ENCODE peak calls at places on chromosomes 16 and 17, in ten cellular contexts. One of them, this sample, is unnamed.

GRCh38 chr17:73292031-73292531 is 19.7 kb downstream of the CDC42EP4 start:
- DNase-seq in NB4: peak; percentile 55
- DNase-seq in choroid plexus epithelial cell: peak; percentile 75
- DNase-seq in astrocyte of the cerebellum: no peak
- DNase-seq in AG04450: no peak
- DNase-seq in colonic mucosa: no peak
- DNase-seq in foreskin fibroblast: peak; percentile 87
- DNase-seq in pancreas: peak; percentile 39
- DNase-seq in astrocyte of the spinal cord: peak; percentile 82
- DNase-seq in ovary: no peak
- DNase-seq in this sample: no peak

GRCh38 chr16:89048087-89048729 is 45.4 kb upstream of the ACSF3 start:
- DNase-seq in foreskin fibroblast: no peak
- DNase-seq in astrocyte of the spinal cord: no peak
- DNase-seq in colonic mucosa: no peak
- DNase-seq in ovary: no peak
- DNase-seq in AG04450: no peak
- DNase-seq in choroid plexus epithelial cell: no peak
- DNase-seq in NB4: no peak
- DNase-seq in pancreas: no peak
- DNase-seq in astrocyte of the cerebellum: no peak
- DNase-seq in this sample: no peak

GRCh38 chr16:50204426-50205108 is 51.5 kb downstream of the TENT4B start:
- DNase-seq in astrocyte of the spinal cord: no peak
- DNase-seq in colonic mucosa: no peak
- DNase-seq in ovary: no peak
- DNase-seq in foreskin fibroblast: no peak
- DNase-seq in pancreas: no peak
- DNase-seq in NB4: no peak
- DNase-seq in astrocyte of the cerebellum: no peak
- DNase-seq in choroid plexus epithelial cell: peak; percentile 12
- DNase-seq in AG04450: no peak
- DNase-seq in this sample: no peak

GRCh38 chr17:45096141-45096540 is 35.0 kb downstream of the NMT1 start:
- DNase-seq in choroid plexus epithelial cell: peak; percentile 58
- DNase-seq in colonic mucosa: no peak
- DNase-seq in NB4: peak; percentile 62
- DNase-seq in astrocyte of the spinal cord: peak; percentile 35
- DNase-seq in ovary: no peak
- DNase-seq in astrocyte of the cerebellum: no peak
- DNase-seq in pancreas: no peak
- DNase-seq in AG04450: no peak
- DNase-seq in foreskin fibroblast: peak; percentile 33
- DNase-seq in this sample: no peak

GRCh38 chr16:53949716-53950410 is 245.9 kb downstream of the FTO start:
- DNase-seq in astrocyte of the spinal cord: no peak
- DNase-seq in colonic mucosa: no peak
- DNase-seq in choroid plexus epithelial cell: peak; percentile 14
- DNase-seq in NB4: no peak
- DNase-seq in AG04450: no peak
- DNase-seq in astrocyte of the cerebellum: no peak
- DNase-seq in pancreas: no peak
- DNase-seq in foreskin fibroblast: no peak
- DNase-seq in ovary: no peak
- DNase-seq in this sample: no peak

GRCh38 chr16:71537643-71538042 is 11.4 kb downstream of the CHST4 start:
- DNase-seq in ovary: no peak
- DNase-seq in astrocyte of the spinal cord: peak; percentile 25
- DNase-seq in pancreas: peak; percentile 64
- DNase-seq in colonic mucosa: peak; percentile 44
- DNase-seq in NB4: peak; percentile 68
- DNase-seq in astrocyte of the cerebellum: peak; percentile 31
- DNase-seq in choroid plexus epithelial cell: peak; percentile 77
- DNase-seq in AG04450: peak; percentile 8
- DNase-seq in foreskin fibroblast: peak; percentile 21
- DNase-seq in this sample: no peak

GRCh38 chr17:39244016-39244599 is 18.4 kb upstream of the STAC2 start:
- DNase-seq in ovary: no peak
- DNase-seq in astrocyte of the cerebellum: no peak
- DNase-seq in choroid plexus epithelial cell: peak; percentile 18
- DNase-seq in foreskin fibroblast: no peak
- DNase-seq in pancreas: no peak
- DNase-seq in astrocyte of the spinal cord: no peak
- DNase-seq in colonic mucosa: no peak
- DNase-seq in NB4: peak; percentile 100
- DNase-seq in AG04450: no peak
- DNase-seq in this sample: no peak

GRCh38 chr16:578870-579405 is 9.2 kb downstream of the PIGQ start:
- DNase-seq in pancreas: peak; percentile 82
- DNase-seq in foreskin fibroblast: peak; percentile 45
- DNase-seq in colonic mucosa: peak; percentile 74
- DNase-seq in NB4: peak; percentile 84
- DNase-seq in choroid plexus epithelial cell: peak; percentile 85
- DNase-seq in AG04450: no peak
- DNase-seq in astrocyte of the spinal cord: peak; percentile 71
- DNase-seq in ovary: peak; percentile 77
- DNase-seq in astrocyte of the cerebellum: no peak
- DNase-seq in this sample: no peak

GRCh38 chr17:32875904-32876413 is 965 bp downstream of the MYO1D start:
- DNase-seq in astrocyte of the cerebellum: no peak
- DNase-seq in choroid plexus epithelial cell: peak; percentile 42
- DNase-seq in foreskin fibroblast: no peak
- DNase-seq in pancreas: no peak
- DNase-seq in colonic mucosa: no peak
- DNase-seq in NB4: no peak
- DNase-seq in astrocyte of the spinal cord: peak; percentile 16
- DNase-seq in ovary: no peak
- DNase-seq in AG04450: no peak
- DNase-seq in this sample: no peak

GRCh38 chr17:32876414-32877163 is at the start of gene MYO1D:
- DNase-seq in ovary: peak; percentile 74
- DNase-seq in foreskin fibroblast: no peak
- DNase-seq in AG04450: no peak
- DNase-seq in astrocyte of the spinal cord: no peak
- DNase-seq in NB4: no peak
- DNase-seq in pancreas: peak; percentile 78
- DNase-seq in astrocyte of the cerebellum: no peak
- DNase-seq in choroid plexus epithelial cell: peak; percentile 3
- DNase-seq in colonic mucosa: peak; percentile 92
- DNase-seq in this sample: no peak

GRCh38 chr17:32879143-32879542 is 2.2 kb upstream of the MYO1D start:
- DNase-seq in astrocyte of the spinal cord: no peak
- DNase-seq in AG04450: no peak
- DNase-seq in ovary: no peak
- DNase-seq in foreskin fibroblast: no peak
- DNase-seq in colonic mucosa: no peak
- DNase-seq in pancreas: no peak
- DNase-seq in choroid plexus epithelial cell: no peak
- DNase-seq in astrocyte of the cerebellum: no peak
- DNase-seq in NB4: no peak
- DNase-seq in this sample: no peak

GRCh38 chr17:32878211-32878610 is 1.3 kb upstream of the MYO1D start:
- DNase-seq in NB4: no peak
- DNase-seq in astrocyte of the cerebellum: no peak
- DNase-seq in ovary: no peak
- DNase-seq in colonic mucosa: no peak
- DNase-seq in astrocyte of the spinal cord: peak; percentile 10
- DNase-seq in AG04450: no peak
- DNase-seq in choroid plexus epithelial cell: peak; percentile 33
- DNase-seq in foreskin fibroblast: peak; percentile 70
- DNase-seq in pancreas: peak; percentile 44
- DNase-seq in this sample: peak; percentile 42

DNA sequence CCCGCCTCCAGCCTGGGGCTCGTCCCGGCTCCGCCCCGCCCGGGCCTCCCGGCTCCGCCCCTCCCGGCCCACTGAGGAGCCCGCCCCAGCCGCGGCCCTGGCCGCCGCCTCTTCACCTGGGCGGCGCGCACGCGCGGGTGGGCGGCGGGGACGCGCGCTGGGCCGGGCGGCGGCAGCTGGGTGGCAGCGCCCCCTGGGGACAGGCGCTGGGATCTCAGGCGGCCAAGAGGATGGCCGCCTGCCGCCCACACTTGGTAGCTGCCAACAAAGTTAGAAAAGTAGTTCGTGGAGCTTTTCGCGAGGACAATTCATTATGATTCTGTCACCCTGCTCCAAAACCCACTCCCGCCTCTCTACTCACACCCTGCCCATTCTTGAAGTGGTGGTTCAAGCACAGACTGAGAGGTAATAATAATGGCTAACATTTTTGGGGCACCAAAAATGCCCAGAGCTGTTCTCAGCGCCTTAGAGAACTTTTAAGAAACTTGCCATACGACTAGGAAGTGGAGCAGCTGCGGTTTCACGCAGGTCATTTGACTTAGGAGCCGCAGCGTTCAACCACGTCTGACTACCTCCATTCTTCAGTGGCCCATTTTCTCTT is 340 bp upstream of the MYO1D start:
- DNase-seq in astrocyte of the spinal cord: peak; percentile 76
- DNase-seq in foreskin fibroblast: peak; percentile 86
- DNase-seq in NB4: peak; percentile 85
- DNase-seq in colonic mucosa: peak; percentile 93
- DNase-seq in ovary: peak; percentile 96
- DNase-seq in AG04450: peak; percentile 23
- DNase-seq in choroid plexus epithelial cell: peak; percentile 86
- DNase-seq in pancreas: peak; percentile 96
- DNase-seq in astrocyte of the cerebellum: peak; percentile 48
- DNase-seq in this sample: peak; percentile 36
- H3K4me3 ChIP-seq in astrocyte of the spinal cord: peak overlapping the region; percentile 51
- H3K4me3 ChIP-seq in foreskin fibroblast: peak overlapping the region; percentile 77
- H3K4me3 ChIP-seq in NB4: peak overlapping the region; percentile 65
- H3K4me3 ChIP-seq in colonic mucosa: peak overlapping the region; percentile 80
- H3K4me3 ChIP-seq in ovary: peak overlapping the region; percentile 88
- H3K4me3 ChIP-seq in AG04450: peak overlapping the region; percentile 64
- H3K4me3 ChIP-seq in choroid plexus epithelial cell: peak overlapping the region; percentile 69
- H3K4me3 ChIP-seq in pancreas: peak overlapping the region; percentile 87
- H3K4me3 ChIP-seq in astrocyte of the cerebellum: peak overlapping the region; percentile 59
- H3K4me3 ChIP-seq in this sample: peak overlapping the region; percentile 71

GRCh38 chr17:12089809-12090384 is 69.2 kb downstream of the MAP2K4 start:
- DNase-seq in colonic mucosa: no peak
- DNase-seq in choroid plexus epithelial cell: peak; percentile 72
- DNase-seq in AG04450: peak; percentile 30
- DNase-seq in astrocyte of the spinal cord: peak; percentile 65
- DNase-seq in foreskin fibroblast: peak; percentile 48
- DNase-seq in NB4: peak; percentile 3
- DNase-seq in ovary: no peak
- DNase-seq in astrocyte of the cerebellum: no peak
- DNase-seq in pancreas: no peak
- DNase-seq in this sample: peak; percentile 56
- H3K4me3 ChIP-seq in colonic mucosa: no peak overlapping the region
- H3K4me3 ChIP-seq in choroid plexus epithelial cell: no peak overlapping the region
- H3K4me3 ChIP-seq in AG04450: no peak overlapping the region
- H3K4me3 ChIP-seq in astrocyte of the spinal cord: no peak overlapping the region
- H3K4me3 ChIP-seq in foreskin fibroblast: no peak overlapping the region
- H3K4me3 ChIP-seq in NB4: no peak overlapping the region
- H3K4me3 ChIP-seq in ovary: no peak overlapping the region
- H3K4me3 ChIP-seq in astrocyte of the cerebellum: no peak overlapping the region
- H3K4me3 ChIP-seq in pancreas: no peak overlapping the region
- H3K4me3 ChIP-seq in this sample: no peak overlapping the region

GRCh38 chr17:6496636-6497441 is 52.6 kb downstream of the PIMREG start:
- DNase-seq in choroid plexus epithelial cell: no peak
- DNase-seq in colonic mucosa: no peak
- DNase-seq in foreskin fibroblast: no peak
- DNase-seq in pancreas: no peak
- DNase-seq in ovary: peak; percentile 37
- DNase-seq in NB4: peak; percentile 35
- DNase-seq in astrocyte of the spinal cord: no peak
- DNase-seq in AG04450: no peak
- DNase-seq in astrocyte of the cerebellum: no peak
- DNase-seq in this sample: no peak
- H3K4me3 ChIP-seq in choroid plexus epithelial cell: no peak overlapping the region
- H3K4me3 ChIP-seq in colonic mucosa: no peak overlapping the region
- H3K4me3 ChIP-seq in foreskin fibroblast: no peak overlapping the region
- H3K4me3 ChIP-seq in pancreas: no peak overlapping the region
- H3K4me3 ChIP-seq in ovary: no peak overlapping the region
- H3K4me3 ChIP-seq in NB4: no peak overlapping the region
- H3K4me3 ChIP-seq in astrocyte of the spinal cord: no peak overlapping the region
- H3K4me3 ChIP-seq in AG04450: no peak overlapping the region
- H3K4me3 ChIP-seq in astrocyte of the cerebellum: no peak overlapping the region
- H3K4me3 ChIP-seq in this sample: no peak overlapping the region

GRCh38 chr17:3968017-3968416 is 3.8 kb upstream of the ATP2A3 start:
- DNase-seq in pancreas: no peak
- DNase-seq in astrocyte of the spinal cord: no peak
- DNase-seq in choroid plexus epithelial cell: no peak
- DNase-seq in ovary: no peak
- DNase-seq in colonic mucosa: no peak
- DNase-seq in astrocyte of the cerebellum: no peak
- DNase-seq in foreskin fibroblast: no peak
- DNase-seq in AG04450: no peak
- DNase-seq in NB4: no peak
- DNase-seq in this sample: no peak

GRCh38 chr17:3963214-3964201 is 729 bp downstream of the ATP2A3 start:
- DNase-seq in foreskin fibroblast: no peak
- DNase-seq in AG04450: no peak
- DNase-seq in colonic mucosa: peak; percentile 64
- DNase-seq in astrocyte of the spinal cord: no peak
- DNase-seq in NB4: peak; percentile 93
- DNase-seq in astrocyte of the cerebellum: no peak
- DNase-seq in choroid plexus epithelial cell: no peak
- DNase-seq in ovary: no peak
- DNase-seq in pancreas: peak; percentile 31
- DNase-seq in this sample: no peak

GRCh38 chr17:3964203-3965122 is at the start of gene ATP2A3:
- DNase-seq in astrocyte of the cerebellum: no peak
- DNase-seq in AG04450: no peak
- DNase-seq in NB4: peak; percentile 72
- DNase-seq in colonic mucosa: peak; percentile 84
- DNase-seq in astrocyte of the spinal cord: no peak
- DNase-seq in ovary: no peak
- DNase-seq in pancreas: peak; percentile 36
- DNase-seq in foreskin fibroblast: no peak
- DNase-seq in choroid plexus epithelial cell: peak; percentile 13
- DNase-seq in this sample: no peak

GRCh38 chr17:3966720-3967363 is 2.6 kb upstream of the ATP2A3 start:
- DNase-seq in AG04450: no peak
- DNase-seq in foreskin fibroblast: no peak
- DNase-seq in pancreas: peak; percentile 72
- DNase-seq in choroid plexus epithelial cell: no peak
- DNase-seq in ovary: no peak
- DNase-seq in colonic mucosa: peak; percentile 91
- DNase-seq in NB4: peak; percentile 20
- DNase-seq in astrocyte of the cerebellum: no peak
- DNase-seq in astrocyte of the spinal cord: no peak
- DNase-seq in this sample: no peak

DNA sequence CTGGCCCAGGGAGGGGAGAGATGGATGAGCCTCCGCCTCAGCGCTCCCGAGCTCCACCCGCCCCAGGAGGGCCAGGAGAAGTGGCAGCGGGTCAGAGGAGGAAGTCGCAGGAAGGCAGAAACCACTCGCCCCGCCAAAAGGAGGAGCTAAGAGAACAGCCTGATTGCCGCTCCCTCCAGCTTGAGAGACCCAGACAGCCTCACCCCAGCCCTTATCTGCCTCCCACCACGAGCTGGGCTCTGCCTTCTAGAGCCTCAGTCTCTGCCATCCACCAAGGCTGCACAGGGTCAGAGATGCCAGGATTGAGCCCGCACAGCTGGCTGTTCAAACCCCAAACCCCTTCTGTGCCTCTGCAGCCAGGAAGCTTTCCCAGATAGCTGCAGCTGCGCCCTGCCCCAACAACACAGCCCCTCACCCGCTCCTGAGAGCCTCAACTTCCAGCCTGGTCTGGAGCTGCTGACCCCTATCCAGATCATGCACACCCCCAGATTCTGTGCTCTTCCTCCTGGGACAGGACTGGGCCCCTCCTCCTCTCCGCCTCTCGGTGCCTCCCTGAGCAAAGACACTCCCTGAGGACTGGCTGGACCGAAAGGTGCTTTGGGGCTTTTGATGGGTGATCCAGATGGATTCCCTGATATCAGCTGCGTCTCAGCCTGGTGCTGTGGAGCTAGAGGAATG is 1.0 kb upstream of the ATP2A3 start:
- DNase-seq in astrocyte of the cerebellum: no peak
- DNase-seq in ovary: no peak
- DNase-seq in choroid plexus epithelial cell: peak; percentile 28
- DNase-seq in astrocyte of the spinal cord: no peak
- DNase-seq in NB4: peak; percentile 92
- DNase-seq in pancreas: peak; percentile 61
- DNase-seq in AG04450: no peak
- DNase-seq in colonic mucosa: peak; percentile 94
- DNase-seq in foreskin fibroblast: no peak
- DNase-seq in this sample: no peak
- H3K4me3 ChIP-seq in astrocyte of the cerebellum: no peak overlapping the region
- H3K4me3 ChIP-seq in ovary: peak overlapping the region; percentile 29
- H3K4me3 ChIP-seq in choroid plexus epithelial cell: peak overlapping the region; percentile 44
- H3K4me3 ChIP-seq in astrocyte of the spinal cord: peak overlapping the region; percentile 28
- H3K4me3 ChIP-seq in NB4: peak overlapping the region; percentile 63
- H3K4me3 ChIP-seq in pancreas: peak overlapping the region; percentile 75
- H3K4me3 ChIP-seq in AG04450: peak overlapping the region; percentile 5
- H3K4me3 ChIP-seq in colonic mucosa: peak overlapping the region; percentile 76
- H3K4me3 ChIP-seq in foreskin fibroblast: peak overlapping the region; percentile 46
- H3K4me3 ChIP-seq in this sample: peak overlapping the region; percentile 40